ENCODE peak calls at places on chromosomes 12 and 14, in ten cellular contexts. Q, F, B, U, W, N, L, V, G and T are unnamed samples.

GRCh38 chr14:61889914-61890351 is 127.7 kb downstream of the SNAPC1 start:
- DNase-seq in L (no peak), N (no peak), U (no peak), G (no peak), Q (no peak), F (no peak), B (no peak), W (no peak), V (no peak), T (no peak)

GRCh38 chr12:117212563-117213190 is 22.4 kb upstream of the FBXO21 start:
- DNase-seq in U (peak), Q (no peak), L (peak), F (peak), N (peak), B (peak), W (peak), G (peak), V (peak), T (peak)

GRCh38 chr14:37603688-37604251 is 8.3 kb downstream of the TTC6 start:
- DNase-seq in N (no peak), W (no peak), V (no peak), G (no peak), F (no peak), L (no peak), Q (no peak), B (no peak), U (no peak), T (no peak)

GRCh38 chr12:115413626-115414025 is 729.7 kb upstream of the TBX3 start:
- DNase-seq in U (no peak), N (no peak), F (no peak), L (no peak), W (no peak), B (no peak), Q (no peak), V (no peak), G (no peak), T (no peak)

GRCh38 chr12:111438501-111438900 is 32.8 kb downstream of the SH2B3 start:
- DNase-seq in N (no peak), Q (no peak), V (peak), U (peak), B (no peak), W (no peak), G (peak), L (peak), F (peak), T (peak)

GRCh38 chr12:121693155-121693554 is 19.4 kb upstream of the TMEM120B start:
- DNase-seq in B (no peak), L (peak), Q (no peak), U (no peak), F (no peak), W (no peak), N (no peak), V (no peak), G (no peak), T (no peak)

GRCh38 chr14:88668448-88669116 is 105.7 kb downstream of the ZC3H14 start:
- DNase-seq in B (no peak), U (no peak), F (no peak), N (no peak), V (no peak), L (no peak), G (no peak), Q (no peak), W (no peak), T (no peak)

GRCh38 chr12:84874825-84875139 is 37.8 kb downstream of the SLC6A15 start:
- DNase-seq in G (no peak), L (no peak), F (no peak), U (no peak), N (no peak), W (no peak), V (no peak), B (no peak), Q (no peak), T (no peak)

GRCh38 chr14:32038876-32039275 is 38.2 kb upstream of the ARHGAP5 start:
- DNase-seq in V (peak), G (peak), Q (no peak), L (no peak), N (no peak), U (no peak), W (no peak), B (no peak), F (no peak), T (peak)

GRCh38 chr12:77001181-77001758 is 64.1 kb downstream of the E2F7 start:
- DNase-seq in G (no peak), N (no peak), Q (no peak), V (no peak), B (no peak), F (no peak), L (no peak), W (no peak), U (no peak), T (no peak)

GRCh38 chr12:65602191-65602578 is 222.1 kb upstream of the HMGA2 start:
- DNase-seq in N (no peak), U (peak), V (peak), B (no peak), G (no peak), W (no peak), L (no peak), Q (no peak), F (peak), T (no peak)
- H3K4me3 ChIP-seq in N (no peak), U (peak), V (no peak), B (no peak), G (no peak), W (no peak), L (no peak), Q (no peak), F (peak), T (no peak)

DNA sequence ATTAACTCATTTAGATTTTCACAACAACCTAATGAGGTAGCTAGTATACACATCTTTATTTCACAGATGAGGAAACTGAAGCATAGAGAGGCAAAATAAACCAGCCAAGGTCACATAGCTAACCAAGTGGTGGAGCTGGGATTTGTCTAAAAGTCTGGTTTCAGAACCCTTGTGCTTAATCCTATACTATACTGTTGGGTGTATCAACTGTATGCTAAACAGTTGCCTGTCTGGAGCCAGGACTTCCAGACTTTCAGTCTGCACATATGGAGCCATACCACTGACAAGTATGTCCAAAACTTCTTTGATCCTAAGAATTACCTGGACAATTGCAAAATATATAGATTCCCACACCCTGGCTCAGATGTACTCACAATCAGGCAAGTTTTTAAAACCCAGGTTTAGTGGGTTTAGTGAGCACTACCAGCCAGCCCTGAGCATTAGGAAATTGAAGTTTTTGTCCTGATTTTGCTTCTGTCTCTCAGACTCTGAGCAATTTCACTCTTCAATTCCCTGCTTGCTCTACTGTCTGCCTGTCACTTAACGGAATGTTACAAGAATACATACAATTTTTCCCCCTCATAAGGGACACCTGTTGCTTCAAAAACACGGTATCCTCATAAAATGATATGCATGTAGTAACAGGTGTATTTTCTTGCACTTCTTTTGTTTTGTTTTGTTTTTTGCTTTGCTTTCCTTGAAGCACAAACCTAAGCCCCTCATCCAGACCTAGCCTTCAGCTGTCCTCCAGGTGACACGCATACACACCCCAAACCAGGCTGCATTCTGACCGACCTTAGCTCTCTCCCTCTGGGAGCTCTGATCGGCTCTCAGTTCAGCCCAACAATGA is 9.6 kb upstream of the SALL2 start:
- DNase-seq in U (no peak), Q (no peak), F (no peak), L (no peak), G (no peak), B (no peak), W (no peak), N (no peak), V (no peak), T (no peak)
- H3K4me3 ChIP-seq in U (no peak), Q (no peak), F (no peak), L (peak), G (no peak), B (peak), W (no peak), N (no peak), V (peak), T (no peak)

GRCh38 chr14:95360828-95361227 is 41.1 kb upstream of the CLMN start:
- DNase-seq in B (no peak), L (no peak), W (no peak), N (no peak), V (no peak), G (no peak), U (no peak), Q (no peak), F (no peak), T (no peak)
- H3K4me3 ChIP-seq in B (no peak), L (no peak), W (no peak), N (no peak), V (no peak), G (no peak), U (no peak), Q (no peak), F (no peak), T (no peak)

GRCh38 chr14:95359974-95360826 is 40.5 kb upstream of the CLMN start:
- DNase-seq in L (no peak), W (no peak), U (no peak), Q (no peak), N (no peak), G (no peak), B (no peak), F (no peak), V (peak), T (no peak)
- H3K4me3 ChIP-seq in L (no peak), W (no peak), U (no peak), Q (no peak), N (no peak), G (no peak), B (peak), F (no peak), V (no peak), T (no peak)

GRCh38 chr12:52278931-52279682 is 4.7 kb downstream of the KRT86 start:
- DNase-seq in G (peak), Q (no peak), F (peak), N (peak), B (peak), L (peak), V (peak), U (peak), W (peak), T (peak)
- H3K4me3 ChIP-seq in G (peak), Q (no peak), F (no peak), N (no peak), B (peak), L (no peak), V (no peak), U (no peak), W (no peak), T (peak)

GRCh38 chr12:131949431-131950181 is at the start of gene EP400:
- DNase-seq in B (peak), W (peak), F (peak), Q (peak), U (peak), V (peak), N (peak), L (peak), G (peak), T (peak)
- H3K4me3 ChIP-seq in B (peak), W (peak), F (peak), Q (peak), U (peak), V (peak), N (peak), L (peak), G (peak), T (peak)

GRCh38 chr14:95095991-95096390 is 61.3 kb downstream of the DICER1 start:
- DNase-seq in F (no peak), V (no peak), Q (no peak), U (no peak), B (no peak), N (no peak), G (no peak), W (no peak), L (no peak), T (no peak)

GRCh38 chr14:95097385-95097784 is 59.9 kb downstream of the DICER1 start:
- DNase-seq in N (no peak), F (peak), L (no peak), W (no peak), Q (no peak), G (no peak), U (peak), B (no peak), V (peak), T (no peak)

GRCh38 chr14:95096476-95096875 is 60.9 kb downstream of the DICER1 start:
- DNase-seq in V (no peak), W (no peak), B (no peak), L (no peak), Q (no peak), N (no peak), U (no peak), G (no peak), F (no peak), T (no peak)

DNA sequence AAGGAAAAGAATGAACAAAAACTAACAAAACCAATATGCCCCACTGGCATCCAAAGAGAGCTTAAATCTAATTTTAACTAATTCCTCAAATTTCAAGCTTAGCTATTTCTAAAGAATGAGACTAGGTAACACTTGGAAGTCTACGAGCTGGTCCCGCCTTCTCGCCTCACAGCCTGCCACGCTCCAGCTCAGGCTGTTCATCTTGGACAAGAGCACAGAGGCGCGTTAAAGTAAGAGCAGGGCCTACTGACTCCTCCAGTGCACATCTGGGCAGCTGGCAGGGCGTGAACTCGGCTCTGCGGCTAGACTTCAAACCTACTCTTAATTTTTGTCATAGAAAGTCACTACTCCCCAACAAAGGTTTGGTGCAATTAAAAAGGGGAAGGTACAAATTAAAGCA is 64.6 kb downstream of the DICER1 start:
- DNase-seq in W (no peak), N (no peak), V (no peak), F (no peak), G (no peak), L (no peak), Q (no peak), B (no peak), U (no peak), T (no peak)
- H3K4me3 ChIP-seq in W (no peak), N (no peak), V (no peak), F (no peak), G (no peak), L (no peak), Q (no peak), B (no peak), U (no peak), T (no peak)

GRCh38 chr14:64644629-64645028 is 59.6 kb upstream of the PLEKHG3 start:
- DNase-seq in F (no peak), W (no peak), G (no peak), N (no peak), U (no peak), B (no peak), L (no peak), V (no peak), Q (no peak), T (no peak)
- H3K4me3 ChIP-seq in F (no peak), W (no peak), G (no peak), N (no peak), U (no peak), B (no peak), L (no peak), V (no peak), Q (no peak), T (no peak)

DNA sequence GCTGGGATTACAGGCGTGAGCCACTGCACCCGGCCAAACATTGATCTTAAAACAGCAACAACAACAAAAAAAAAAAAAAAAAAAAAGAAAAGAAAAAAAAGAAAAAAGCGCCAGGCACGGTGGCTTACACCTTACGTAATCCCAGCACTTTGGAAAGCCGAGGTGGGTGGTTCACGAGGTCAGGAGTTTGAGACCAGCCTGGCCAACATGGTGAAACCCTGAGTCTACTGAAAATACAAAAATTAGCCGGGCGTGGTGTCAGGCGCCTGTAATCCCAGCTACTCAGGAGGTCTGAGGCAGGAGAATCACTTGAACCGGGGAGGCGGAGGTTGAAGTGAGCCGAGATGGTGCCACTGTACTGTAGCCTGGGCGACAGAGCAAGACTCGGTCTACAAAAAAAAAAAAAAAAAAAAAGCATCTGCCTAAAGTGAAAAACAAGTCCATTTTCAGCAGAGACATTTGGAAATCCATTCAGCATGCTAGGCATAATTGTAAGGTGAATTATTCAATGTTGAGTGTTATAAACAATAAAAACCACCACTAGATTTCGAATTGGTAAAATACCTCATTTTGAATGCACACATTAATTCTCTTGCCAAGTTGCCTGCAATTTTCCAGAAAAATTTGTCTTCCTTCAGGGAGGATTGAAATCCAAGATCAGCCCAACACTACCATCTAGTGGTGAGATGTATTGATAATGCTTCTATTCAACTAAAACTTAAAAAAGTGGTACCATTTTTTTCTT is 8.0 kb upstream of the CERS5 start:
- DNase-seq in L (no peak), V (peak), W (no peak), G (peak), U (peak), Q (no peak), N (peak), F (peak), B (no peak), T (peak)
- H3K4me3 ChIP-seq in L (no peak), V (no peak), W (no peak), G (no peak), U (no peak), Q (no peak), N (no peak), F (no peak), B (no peak), T (no peak)

GRCh38 chr14:55562135-55562534 is 17.9 kb upstream of the KTN1 start:
- DNase-seq in G (peak), W (no peak), N (no peak), L (no peak), Q (no peak), U (no peak), F (no peak), B (no peak), V (no peak), T (peak)
- H3K4me3 ChIP-seq in G (no peak), W (no peak), N (no peak), L (no peak), Q (no peak), U (no peak), F (no peak), B (no peak), V (no peak), T (no peak)